ENCODE peak calls at places on chromosomes 5 and 9, in six cellular contexts. X is IMR-90; Q is uterus; P is astrocyte; K is effector memory CD4-positive, alpha-beta T cell; Z is stomach. S is an unnamed sample. For H3K4me1, the result is how much of the 10 kb centered on the place peaks cover.

GRCh38 chr9:27638716-27639115 is 65.4 kb upstream of the C9orf72 start:
- DNase-seq in X (no peak), K (no peak), Z (no peak), P (no peak), Q (no peak), S (no peak)

GRCh38 chr5:132487841-132488555 is 2.6 kb downstream of the IRF1 start:
- DNase-seq in Q (peak), K (no peak), P (no peak), X (no peak), Z (peak), S (peak)

GRCh38 chr5:124741711-124742496 is 4.5 kb downstream of the ZNF608 start:
- DNase-seq in P (peak), K (no peak), Z (peak), X (peak), Q (no peak), S (no peak)

GRCh38 chr9:117088786-117089185 is 326.1 kb downstream of the ASTN2 start:
- DNase-seq in P (no peak), X (no peak), K (no peak), Z (no peak), Q (no peak), S (no peak)

GRCh38 chr5:172421020-172421419 is 33.3 kb downstream of the SH3PXD2B start:
- DNase-seq in K (no peak), X (no peak), Z (no peak), P (no peak), Q (peak), S (no peak)

GRCh38 chr9:133916159-133916541 is 76.0 kb downstream of the VAV2 start:
- DNase-seq in Z (no peak), X (no peak), K (no peak), Q (no peak), P (peak), S (no peak)

GRCh38 chr5:119322948-119323629 is 32.7 kb upstream of the TNFAIP8 start:
- DNase-seq in P (no peak), Z (no peak), Q (no peak), X (peak), K (no peak), S (no peak)

GRCh38 chr5:17143335-17143734 is 74.1 kb upstream of the BASP1 start:
- DNase-seq in P (no peak), Z (no peak), K (no peak), Q (no peak), X (peak), S (no peak)

GRCh38 chr5:77425420-77425819 is 66.7 kb downstream of the WDR41 start:
- DNase-seq in X (no peak), Z (no peak), P (no peak), K (no peak), Q (no peak), S (no peak)

GRCh38 chr5:150131461-150131860 is 24.2 kb downstream of the PDGFRB start:
- DNase-seq in X (peak), K (no peak), P (no peak), Q (no peak), Z (no peak), S (no peak)

GRCh38 chr5:63262191-63262981 is 683.8 kb downstream of the LRRC70 start:
- DNase-seq in X (peak), Q (no peak), Z (no peak), K (no peak), P (peak), S (no peak)

GRCh38 chr5:175569701-175570100 is 88.2 kb upstream of the HRH2 start:
- DNase-seq in Q (no peak), P (no peak), K (no peak), X (no peak), Z (no peak), S (no peak)

GRCh38 chr5:72815580-72816296 is 723 bp upstream of the TNPO1 start:
- DNase-seq in P (no peak), X (no peak), K (no peak), Z (no peak), Q (no peak), S (no peak)

GRCh38 chr5:170151105-170151831 is 45.6 kb downstream of the FOXI1 start:
- DNase-seq in P (peak), Z (no peak), K (no peak), Q (no peak), X (peak), S (no peak)

GRCh38 chr9:14131353-14132088 is 182.4 kb downstream of the NFIB start:
- DNase-seq in X (no peak), Q (no peak), K (no peak), Z (no peak), P (no peak), S (no peak)

GRCh38 chr5:18003312-18003711 is 369.1 kb downstream of the TAF11L14 start:
- DNase-seq in Z (no peak), X (no peak), K (no peak), Q (no peak), P (no peak), S (no peak)

GRCh38 chr9:14584571-14584970 is 108.7 kb downstream of the ZDHHC21 start:
- DNase-seq in Q (no peak), P (no peak), Z (no peak), X (no peak), K (no peak), S (no peak)

GRCh38 chr5:139513852-139514485 is 31.4 kb upstream of the STING1 start:
- DNase-seq in Z (no peak), Q (no peak), K (no peak), P (no peak), X (no peak), S (no peak)

GRCh38 chr5:14802541-14802940 is 69.0 kb downstream of the ANKH start:
- DNase-seq in P (no peak), X (no peak), K (no peak), Z (no peak), Q (no peak), S (no peak)

GRCh38 chr5:130541617-130542221 is 623.3 kb downstream of the HINT1 start:
- DNase-seq in K (no peak), X (no peak), Z (no peak), Q (no peak), P (peak), S (no peak)

GRCh38 chr5:76790632-76791290 is 28.1 kb upstream of the F2RL1 start:
- DNase-seq in P (peak), K (no peak), Q (no peak), Z (no peak), X (peak), S (no peak)

GRCh38 chr5:77397686-77398300 is 94.3 kb downstream of the WDR41 start:
- DNase-seq in Z (no peak), K (no peak), Q (no peak), P (no peak), X (no peak), S (no peak)

GRCh38 chr5:73989956-73990355 is 364.0 kb downstream of the ARHGEF28 start:
- DNase-seq in Z (no peak), K (no peak), Q (no peak), P (no peak), X (no peak), S (no peak)

GRCh38 chr5:140800816-140801493 is at the start of gene PCDHA3:
- DNase-seq in P (peak), K (no peak), X (peak), Z (no peak), Q (no peak), S (no peak)

GRCh38 chr9:105132576-105132975 is 111.9 kb upstream of the SLC44A1 start:
- DNase-seq in Q (no peak), Z (no peak), K (no peak), X (peak), P (peak), S (no peak)

GRCh38 chr9:32705059-32705458 is 69.6 kb upstream of the TAF1L start:
- DNase-seq in K (no peak), X (peak), P (peak), Z (no peak), Q (no peak), S (no peak)

GRCh38 chr9:34512131-34513078 is 10.4 kb downstream of the ENHO start:
- DNase-seq in Z (no peak), P (no peak), X (no peak), K (no peak), Q (no peak), S (no peak)

GRCh38 chr9:4235951-4236804 is 63.7 kb downstream of the GLIS3 start:
- DNase-seq in Q (no peak), Z (no peak), K (no peak), P (peak), X (peak), S (no peak)

GRCh38 chr9:126700296-126700695 is 86.6 kb downstream of the LMX1B start:
- DNase-seq in X (no peak), Q (no peak), K (no peak), Z (no peak), P (no peak), S (no peak)

GRCh38 chr9:134631881-134632280 is 9.7 kb upstream of the COL5A1 start:
- DNase-seq in K (no peak), X (no peak), Q (no peak), Z (no peak), P (no peak), S (no peak)

GRCh38 chr9:77215874-77216273 is 38.5 kb downstream of the VPS13A start:
- DNase-seq in K (no peak), P (no peak), X (peak), Q (no peak), Z (no peak), S (no peak)

GRCh38 chr5:134073404-134073803 is 41.1 kb upstream of the TCF7 start:
- DNase-seq in X (peak), Q (no peak), P (no peak), K (no peak), Z (no peak), S (no peak)

GRCh38 chr9:83106272-83106671 is 43.3 kb upstream of the RASEF start:
- DNase-seq in K (no peak), Z (no peak), X (no peak), Q (no peak), P (no peak), S (no peak)

GRCh38 chr9:116409659-116410058 is 256.1 kb downstream of the PAPPA start:
- DNase-seq in K (no peak), Q (no peak), X (no peak), Z (no peak), P (no peak), S (no peak)

GRCh38 chr5:14105717-14106435 is 37.3 kb upstream of the TRIO start:
- DNase-seq in K (no peak), X (peak), P (peak), Z (no peak), Q (no peak), S (no peak)

GRCh38 chr5:138752951-138753793 is at the start of gene CTNNA1:
- DNase-seq in Q (peak), Z (peak), X (peak), K (peak), P (peak), S (peak)

GRCh38 chr5:16733597-16733996 is 116.8 kb upstream of the RETREG1 start:
- DNase-seq in X (no peak), Q (no peak), P (no peak), Z (no peak), K (no peak), S (no peak)

GRCh38 chr9:95129651-95130291 is 187.7 kb downstream of the FANCC start:
- DNase-seq in X (no peak), K (no peak), Z (no peak), Q (no peak), P (no peak), S (no peak)

GRCh38 chr5:68500828-68501227 is 285.3 kb downstream of the PIK3R1 start:
- DNase-seq in Q (no peak), P (no peak), X (no peak), K (no peak), Z (no peak), S (no peak)

DNA sequence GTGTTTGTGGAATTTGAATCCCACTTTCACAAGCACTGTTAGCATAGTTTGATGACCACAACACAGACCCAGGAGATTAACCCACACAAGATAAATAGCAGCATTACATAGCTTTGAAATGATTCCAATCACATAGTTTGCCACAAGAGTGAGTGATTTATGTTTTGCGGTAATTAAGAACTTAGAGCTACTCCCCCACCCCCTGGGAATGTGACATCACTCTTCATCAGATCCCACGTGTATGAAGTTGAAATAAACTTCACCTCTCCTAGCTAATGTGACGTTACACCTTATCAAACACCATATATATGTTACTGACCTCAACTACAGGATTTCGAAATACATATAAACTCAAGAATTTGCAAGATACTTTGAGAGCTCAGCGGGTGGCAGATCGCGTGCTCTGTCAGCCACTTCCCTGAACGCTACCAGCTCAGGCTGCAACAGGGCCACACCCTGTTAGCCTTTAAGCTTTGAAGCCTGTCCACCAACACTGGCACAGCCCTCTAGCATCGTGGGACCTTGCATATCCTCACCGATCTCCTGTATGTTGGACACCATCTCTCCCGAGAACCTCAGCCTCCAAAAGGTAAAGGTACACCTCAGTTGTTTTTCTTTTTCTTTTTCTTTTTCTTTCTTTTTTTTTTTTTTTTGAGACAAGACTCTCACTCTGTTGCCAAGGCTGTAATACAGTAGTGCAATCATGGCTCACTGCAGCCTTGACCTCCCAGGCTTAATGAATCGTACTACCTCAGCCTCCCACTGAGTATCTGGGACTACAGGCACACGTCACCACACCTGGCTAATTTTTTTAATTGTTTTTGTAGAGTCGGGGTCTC is 1.8 kb upstream of the AGTPBP1 start:
- DNase-seq in X (peak), Z (peak), Q (no peak), P (peak), K (no peak), S (no peak)
- H3K4me3 ChIP-seq in X (no peak), Z (no peak), Q (no peak), P (peak), K (no peak), S (no peak)

DNA sequence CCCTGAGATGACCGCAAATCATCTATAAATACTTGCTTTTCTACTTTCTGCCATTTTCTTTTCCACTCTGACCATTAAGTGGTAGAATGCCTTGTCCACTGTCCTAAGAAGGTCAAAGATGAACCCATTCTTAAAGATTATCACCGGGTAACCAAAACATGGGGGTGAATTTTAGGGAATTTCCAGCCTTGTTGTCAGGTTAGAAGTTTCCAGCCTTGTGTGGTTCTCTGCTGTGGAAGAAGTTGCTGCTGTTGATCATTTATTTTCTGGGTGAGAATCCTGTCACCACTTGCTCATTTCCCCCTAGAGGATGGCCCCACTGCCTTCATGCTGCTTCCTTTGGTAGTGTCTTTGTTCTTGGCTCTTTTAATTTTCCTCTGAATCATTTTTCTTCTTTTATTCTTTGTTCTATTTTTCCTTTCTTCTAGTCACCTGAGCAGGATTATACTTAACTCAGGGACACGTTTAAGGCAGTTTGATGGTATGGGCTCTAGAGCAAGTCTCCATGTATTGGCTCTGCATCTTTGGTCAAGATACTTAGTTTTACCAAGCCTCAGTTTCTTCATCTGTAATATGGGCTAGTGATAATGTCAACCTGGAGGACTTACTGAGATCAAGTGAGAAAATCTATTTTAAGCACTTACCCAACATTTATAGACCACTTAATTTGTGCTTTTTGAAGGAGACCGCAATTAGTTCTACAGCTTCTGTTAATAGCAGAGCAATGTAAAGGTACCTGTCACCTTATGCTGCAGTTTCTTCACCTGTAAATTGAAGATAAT is 266.2 kb downstream of the ARHGAP26 start:
- DNase-seq in Q (no peak), P (no peak), Z (no peak), K (no peak), X (no peak), S (no peak)
- H3K4me1 ChIP-seq in Q (under half), P (under half), Z (under half), K (under half), X (under half), S (under half)

GRCh38 chr9:120869360-120869687 is 7.7 kb downstream of the PHF19 start:
- DNase-seq in X (no peak), Q (no peak), P (no peak), Z (no peak), K (no peak), S (no peak)

GRCh38 chr9:120868676-120869359 is 8.2 kb downstream of the PHF19 start:
- DNase-seq in K (peak), X (peak), Q (peak), Z (peak), P (peak), S (peak)

GRCh38 chr9:120867676-120868338 is 9.2 kb downstream of the PHF19 start:
- DNase-seq in X (no peak), Z (no peak), P (no peak), K (no peak), Q (no peak), S (no peak)

GRCh38 chr9:120869726-120870125 is 7.3 kb downstream of the PHF19 start:
- DNase-seq in X (no peak), Q (no peak), Z (no peak), P (no peak), K (no peak), S (no peak)

GRCh38 chr9:120868339-120868675 is 8.7 kb downstream of the PHF19 start:
- DNase-seq in P (peak), K (no peak), X (peak), Q (no peak), Z (no peak), S (no peak)
- H3K4me3 ChIP-seq in P (no peak), K (no peak), X (peak), Q (peak), Z (peak), S (peak)

GRCh38 chr9:81610739-81611107 is 78.6 kb downstream of the TLE1 start:
- DNase-seq in P (no peak), Q (no peak), K (no peak), X (no peak), Z (no peak), S (no peak)

GRCh38 chr9:81608289-81608657 is 81.1 kb downstream of the TLE1 start:
- DNase-seq in K (no peak), P (no peak), X (no peak), Q (no peak), Z (no peak), S (no peak)

GRCh38 chr9:81607593-81608288 is 81.6 kb downstream of the TLE1 start:
- DNase-seq in Z (no peak), X (no peak), K (no peak), P (no peak), Q (no peak), S (no peak)

GRCh38 chr9:81611664-81612063 is 77.7 kb downstream of the TLE1 start:
- DNase-seq in Q (no peak), Z (no peak), P (no peak), X (no peak), K (no peak), S (no peak)

DNA sequence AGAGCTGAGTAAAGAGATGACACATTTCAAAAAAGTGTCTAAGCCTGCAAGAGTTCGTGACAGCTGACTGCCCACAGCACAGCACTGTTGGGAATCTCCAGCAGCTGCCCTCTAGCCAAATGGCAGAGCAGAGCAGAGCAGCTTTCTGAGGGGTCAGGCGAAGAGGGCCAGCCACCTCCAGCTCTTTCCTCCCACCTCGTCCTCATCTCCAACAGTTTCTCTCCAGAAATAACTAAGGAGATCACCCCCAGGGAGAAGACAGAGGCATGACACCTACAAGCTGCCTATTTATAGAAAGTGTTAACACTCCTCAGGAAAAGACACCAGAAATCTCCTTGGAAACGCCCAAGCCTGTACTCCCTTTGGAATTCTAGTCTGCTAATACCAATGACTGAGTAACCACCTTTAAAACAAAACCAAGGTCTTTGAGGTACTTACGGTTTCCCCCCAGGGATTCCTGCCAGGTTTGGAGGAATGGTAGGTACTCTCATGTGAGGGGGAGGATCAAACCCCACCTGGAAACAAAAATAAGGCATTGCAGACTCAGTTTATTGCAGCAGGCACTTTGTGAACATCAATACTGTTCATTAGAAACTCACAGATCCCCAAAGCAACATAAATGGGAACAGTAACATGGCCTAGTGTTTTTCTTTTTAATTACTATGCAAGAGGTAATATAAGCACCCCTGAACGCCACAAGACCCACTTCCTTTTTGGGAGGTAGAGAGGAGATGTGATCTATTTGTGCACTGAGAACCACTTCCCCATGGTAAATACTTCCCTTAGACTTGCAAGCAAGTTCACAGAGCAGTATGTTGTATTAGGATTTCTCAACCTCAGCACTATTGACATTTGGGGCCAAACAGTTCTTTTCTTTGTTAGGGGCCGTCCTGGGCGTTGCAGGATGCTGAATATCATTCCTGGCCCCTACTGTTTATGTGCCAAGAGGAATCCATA is 79.3 kb downstream of the TLE1 start:
- DNase-seq in Q (no peak), K (no peak), Z (no peak), P (peak), X (peak), S (no peak)
- H3K4me1 ChIP-seq in Q (under half), K (under half), Z (under half), P (under half), X (under half), S (under half)

GRCh38 chr9:129886226-129887174 is 51.2 kb downstream of the USP20 start:
- DNase-seq in Q (no peak), K (peak), P (no peak), Z (no peak), X (no peak), S (no peak)
- H3K4me3 ChIP-seq in Q (no peak), K (peak), P (no peak), Z (peak), X (no peak), S (peak)